ENCODE peak calls at places on chromosomes 6 and 20, in eight cellular contexts. One of them, this sample, is unnamed.
A peak's percentile ranks its signal among the peaks of the same experiment; 100 is the strongest.

GRCh38 chr20:33629533-33629932 is 32.6 kb upstream of the C20orf144 start:
- DNase-seq in left ventricle myocardium inferior: no peak
- DNase-seq in pancreas: no peak
- DNase-seq in RWPE1: no peak
- DNase-seq in endothelial cell of umbilical vein: no peak
- DNase-seq in heart left ventricle: no peak
- DNase-seq in psoas muscle: no peak
- DNase-seq in uterus: no peak
- DNase-seq in this sample: no peak

GRCh38 chr6:77463881-77464867 is 883 bp upstream of the HTR1B start:
- DNase-seq in left ventricle myocardium inferior: no peak
- DNase-seq in pancreas: no peak
- DNase-seq in RWPE1: peak; percentile 41
- DNase-seq in endothelial cell of umbilical vein: peak; percentile 52
- DNase-seq in heart left ventricle: no peak
- DNase-seq in psoas muscle: peak; percentile 6
- DNase-seq in uterus: no peak
- DNase-seq in this sample: no peak

GRCh38 chr6:33727932-33728331 is 16.4 kb upstream of the UQCC2 start:
- DNase-seq in left ventricle myocardium inferior: peak; percentile 60
- DNase-seq in pancreas: peak; percentile 94
- DNase-seq in RWPE1: no peak
- DNase-seq in endothelial cell of umbilical vein: no peak
- DNase-seq in heart left ventricle: peak; percentile 84
- DNase-seq in psoas muscle: no peak
- DNase-seq in uterus: no peak
- DNase-seq in this sample: no peak

GRCh38 chr20:34155864-34156263 is 43.8 kb upstream of the EIF2S2 start:
- DNase-seq in left ventricle myocardium inferior: no peak
- DNase-seq in pancreas: no peak
- DNase-seq in RWPE1: no peak
- DNase-seq in endothelial cell of umbilical vein: no peak
- DNase-seq in heart left ventricle: no peak
- DNase-seq in psoas muscle: no peak
- DNase-seq in uterus: no peak
- DNase-seq in this sample: no peak

GRCh38 chr20:60292001-60292520 is 333.8 kb downstream of the CDH26 start:
- DNase-seq in left ventricle myocardium inferior: no peak
- DNase-seq in pancreas: no peak
- DNase-seq in RWPE1: no peak
- DNase-seq in endothelial cell of umbilical vein: no peak
- DNase-seq in heart left ventricle: no peak
- DNase-seq in psoas muscle: no peak
- DNase-seq in uterus: no peak
- DNase-seq in this sample: no peak

GRCh38 chr6:90025418-90026089 is 131.3 kb downstream of the GJA10 start:
- DNase-seq in left ventricle myocardium inferior: no peak
- DNase-seq in pancreas: no peak
- DNase-seq in RWPE1: peak; percentile 71
- DNase-seq in endothelial cell of umbilical vein: no peak
- DNase-seq in heart left ventricle: no peak
- DNase-seq in psoas muscle: no peak
- DNase-seq in uterus: peak; percentile 37
- DNase-seq in this sample: no peak

GRCh38 chr6:169752074-169752623 is 727 bp downstream of the ERMARD start:
- DNase-seq in left ventricle myocardium inferior: no peak
- DNase-seq in pancreas: no peak
- DNase-seq in RWPE1: peak; percentile 3
- DNase-seq in endothelial cell of umbilical vein: no peak
- DNase-seq in heart left ventricle: no peak
- DNase-seq in psoas muscle: no peak
- DNase-seq in uterus: no peak
- DNase-seq in this sample: no peak

GRCh38 chr6:108788416-108788815 is 59.8 kb upstream of the ARMC2 start:
- DNase-seq in left ventricle myocardium inferior: no peak
- DNase-seq in pancreas: no peak
- DNase-seq in RWPE1: no peak
- DNase-seq in endothelial cell of umbilical vein: no peak
- DNase-seq in heart left ventricle: no peak
- DNase-seq in psoas muscle: no peak
- DNase-seq in uterus: no peak
- DNase-seq in this sample: no peak

GRCh38 chr6:41605649-41606048 is 32.6 kb upstream of the MDFI start:
- DNase-seq in left ventricle myocardium inferior: no peak
- DNase-seq in pancreas: no peak
- DNase-seq in RWPE1: no peak
- DNase-seq in endothelial cell of umbilical vein: no peak
- DNase-seq in heart left ventricle: no peak
- DNase-seq in psoas muscle: no peak
- DNase-seq in uterus: no peak
- DNase-seq in this sample: no peak

GRCh38 chr6:148538251-148539190 is 195.9 kb downstream of the SASH1 start:
- DNase-seq in left ventricle myocardium inferior: no peak
- DNase-seq in pancreas: no peak
- DNase-seq in RWPE1: no peak
- DNase-seq in endothelial cell of umbilical vein: no peak
- DNase-seq in heart left ventricle: no peak
- DNase-seq in psoas muscle: no peak
- DNase-seq in uterus: no peak
- DNase-seq in this sample: no peak

GRCh38 chr6:24126586-24127192 is 674 bp downstream of the NRSN1 start:
- DNase-seq in left ventricle myocardium inferior: no peak
- DNase-seq in pancreas: peak; percentile 31
- DNase-seq in RWPE1: peak; percentile 39
- DNase-seq in endothelial cell of umbilical vein: peak; percentile 12
- DNase-seq in heart left ventricle: no peak
- DNase-seq in psoas muscle: no peak
- DNase-seq in uterus: no peak
- DNase-seq in this sample: no peak

GRCh38 chr20:40251284-40251932 is 437.6 kb downstream of the MAFB start:
- DNase-seq in left ventricle myocardium inferior: no peak
- DNase-seq in pancreas: no peak
- DNase-seq in RWPE1: peak; percentile 36
- DNase-seq in endothelial cell of umbilical vein: peak; percentile 17
- DNase-seq in heart left ventricle: no peak
- DNase-seq in psoas muscle: no peak
- DNase-seq in uterus: no peak
- DNase-seq in this sample: no peak

GRCh38 chr6:6717953-6718352 is 129.4 kb downstream of the LY86 start:
- DNase-seq in left ventricle myocardium inferior: no peak
- DNase-seq in pancreas: no peak
- DNase-seq in RWPE1: no peak
- DNase-seq in endothelial cell of umbilical vein: peak; percentile 74
- DNase-seq in heart left ventricle: peak; percentile 61
- DNase-seq in psoas muscle: no peak
- DNase-seq in uterus: no peak
- DNase-seq in this sample: no peak

GRCh38 chr6:168188974-168189678 is 110.1 kb upstream of the FRMD1 start:
- DNase-seq in left ventricle myocardium inferior: no peak
- DNase-seq in pancreas: no peak
- DNase-seq in RWPE1: no peak
- DNase-seq in endothelial cell of umbilical vein: no peak
- DNase-seq in heart left ventricle: no peak
- DNase-seq in psoas muscle: no peak
- DNase-seq in uterus: peak; percentile 1
- DNase-seq in this sample: no peak

GRCh38 chr6:149508485-149508884 is 23.7 kb upstream of the ZC3H12D start:
- DNase-seq in left ventricle myocardium inferior: no peak
- DNase-seq in pancreas: no peak
- DNase-seq in RWPE1: no peak
- DNase-seq in endothelial cell of umbilical vein: no peak
- DNase-seq in heart left ventricle: no peak
- DNase-seq in psoas muscle: no peak
- DNase-seq in uterus: no peak
- DNase-seq in this sample: peak; percentile 65

GRCh38 chr6:144104898-144105487 is 9.6 kb upstream of the SF3B5 start:
- DNase-seq in left ventricle myocardium inferior: no peak
- DNase-seq in pancreas: no peak
- DNase-seq in RWPE1: peak; percentile 67
- DNase-seq in endothelial cell of umbilical vein: peak; percentile 84
- DNase-seq in heart left ventricle: no peak
- DNase-seq in psoas muscle: no peak
- DNase-seq in uterus: no peak
- DNase-seq in this sample: no peak

GRCh38 chr6:71394001-71394432 is 105.4 kb downstream of the OGFRL1 start:
- DNase-seq in left ventricle myocardium inferior: no peak
- DNase-seq in pancreas: no peak
- DNase-seq in RWPE1: no peak
- DNase-seq in endothelial cell of umbilical vein: no peak
- DNase-seq in heart left ventricle: no peak
- DNase-seq in psoas muscle: no peak
- DNase-seq in uterus: no peak
- DNase-seq in this sample: no peak

GRCh38 chr20:10653593-10654288 is 20.1 kb downstream of the JAG1 start:
- DNase-seq in left ventricle myocardium inferior: no peak
- DNase-seq in pancreas: no peak
- DNase-seq in RWPE1: no peak
- DNase-seq in endothelial cell of umbilical vein: peak; percentile 66
- DNase-seq in heart left ventricle: peak; percentile 49
- DNase-seq in psoas muscle: no peak
- DNase-seq in uterus: peak; percentile 71
- DNase-seq in this sample: no peak

GRCh38 chr6:13694562-13694961 is 17.1 kb downstream of the RANBP9 start:
- DNase-seq in left ventricle myocardium inferior: no peak
- DNase-seq in pancreas: no peak
- DNase-seq in RWPE1: no peak
- DNase-seq in endothelial cell of umbilical vein: no peak
- DNase-seq in heart left ventricle: no peak
- DNase-seq in psoas muscle: no peak
- DNase-seq in uterus: no peak
- DNase-seq in this sample: no peak

GRCh38 chr6:686528-686927 is 6.4 kb downstream of the EXOC2 start:
- DNase-seq in left ventricle myocardium inferior: no peak
- DNase-seq in pancreas: no peak
- DNase-seq in RWPE1: no peak
- DNase-seq in endothelial cell of umbilical vein: no peak
- DNase-seq in heart left ventricle: no peak
- DNase-seq in psoas muscle: no peak
- DNase-seq in uterus: no peak
- DNase-seq in this sample: no peak

DNA sequence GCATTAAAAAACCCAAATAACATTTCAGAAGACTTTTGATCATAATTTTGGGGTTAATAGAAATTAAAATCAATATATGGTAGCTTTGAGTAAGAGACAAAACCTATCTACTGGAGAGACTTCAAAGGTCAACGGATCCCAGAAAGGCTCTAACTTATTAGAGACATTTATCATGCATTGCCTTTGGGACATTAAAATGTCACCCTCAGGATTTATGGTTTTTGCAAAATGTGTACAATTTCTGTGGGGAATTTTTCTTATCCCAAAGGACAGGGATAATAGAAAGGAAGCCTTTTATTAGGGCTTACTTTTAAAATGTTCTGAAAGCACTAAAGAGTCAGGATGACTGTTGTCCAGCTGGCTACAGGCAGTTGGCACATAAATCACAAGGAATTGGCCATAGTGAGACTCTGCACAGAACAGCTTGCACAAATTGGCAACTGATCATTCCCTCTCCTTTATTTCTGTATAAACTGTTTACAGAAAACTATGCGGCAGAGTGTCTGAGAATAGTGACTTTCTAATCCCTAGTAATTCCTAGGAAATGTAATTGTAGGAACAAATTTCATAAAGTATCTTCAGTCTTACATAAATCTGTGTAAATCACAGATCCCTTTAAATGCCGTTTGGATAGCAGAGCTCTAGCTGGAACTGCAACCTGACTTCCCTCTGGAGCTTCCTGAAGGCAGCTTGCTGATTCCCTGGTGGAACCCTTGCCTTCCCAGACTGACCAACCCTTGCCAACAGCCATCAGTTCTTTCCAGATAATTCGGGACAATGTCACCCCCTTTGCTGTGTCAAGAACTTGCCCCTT is 201.1 kb upstream of the PREP start:
- DNase-seq in left ventricle myocardium inferior: no peak
- DNase-seq in pancreas: no peak
- DNase-seq in RWPE1: no peak
- DNase-seq in endothelial cell of umbilical vein: no peak
- DNase-seq in heart left ventricle: no peak
- DNase-seq in psoas muscle: peak; percentile 26
- DNase-seq in uterus: peak; percentile 53
- DNase-seq in this sample: no peak
- H3K27ac ChIP-seq in left ventricle myocardium inferior: peak overlapping the region; percentile 70
- H3K27ac ChIP-seq in pancreas: no peak overlapping the region
- H3K27ac ChIP-seq in RWPE1: peak overlapping the region; percentile 82
- H3K27ac ChIP-seq in endothelial cell of umbilical vein: no peak overlapping the region
- H3K27ac ChIP-seq in heart left ventricle: peak overlapping the region; percentile 14
- H3K27ac ChIP-seq in psoas muscle: peak overlapping the region; percentile 6
- H3K27ac ChIP-seq in uterus: no peak overlapping the region
- H3K27ac ChIP-seq in this sample: no peak overlapping the region

GRCh38 chr6:105137388-105137787 is 42.4 kb downstream of the POPDC3 start:
- DNase-seq in left ventricle myocardium inferior: peak; percentile 20
- DNase-seq in pancreas: no peak
- DNase-seq in RWPE1: no peak
- DNase-seq in endothelial cell of umbilical vein: no peak
- DNase-seq in heart left ventricle: peak; percentile 30
- DNase-seq in psoas muscle: peak; percentile 25
- DNase-seq in uterus: peak; percentile 27
- DNase-seq in this sample: no peak
- H3K27ac ChIP-seq in left ventricle myocardium inferior: peak overlapping the region; percentile 93
- H3K27ac ChIP-seq in pancreas: no peak overlapping the region
- H3K27ac ChIP-seq in RWPE1: peak overlapping the region; percentile 63
- H3K27ac ChIP-seq in endothelial cell of umbilical vein: no peak overlapping the region
- H3K27ac ChIP-seq in heart left ventricle: peak overlapping the region; percentile 92
- H3K27ac ChIP-seq in psoas muscle: peak overlapping the region; percentile 97
- H3K27ac ChIP-seq in uterus: peak overlapping the region; percentile 76
- H3K27ac ChIP-seq in this sample: no peak overlapping the region

DNA sequence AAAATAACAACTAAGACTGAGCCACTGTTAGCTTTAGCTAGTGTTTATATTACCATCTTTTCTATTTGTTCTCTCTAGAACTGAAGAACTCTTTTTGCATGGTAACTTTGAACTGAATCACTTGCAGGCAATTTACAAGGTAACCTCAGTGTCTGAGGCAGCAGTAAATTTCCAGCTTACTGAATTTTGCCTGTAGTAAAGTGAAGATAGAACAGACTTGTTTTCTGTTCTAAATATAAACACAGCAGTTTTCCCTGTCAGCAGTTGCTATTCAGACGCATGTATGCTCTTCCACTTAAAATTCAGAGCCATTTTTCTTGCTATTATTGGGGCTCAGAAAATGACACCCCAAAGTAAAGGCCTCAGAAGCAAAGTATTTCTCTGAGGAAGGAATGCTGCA is 974.0 kb upstream of the GJE1 start:
- DNase-seq in left ventricle myocardium inferior: no peak
- DNase-seq in pancreas: no peak
- DNase-seq in RWPE1: no peak
- DNase-seq in endothelial cell of umbilical vein: no peak
- DNase-seq in heart left ventricle: no peak
- DNase-seq in psoas muscle: no peak
- DNase-seq in uterus: no peak
- DNase-seq in this sample: no peak
- H3K27ac ChIP-seq in left ventricle myocardium inferior: peak overlapping the region; percentile 69
- H3K27ac ChIP-seq in pancreas: no peak overlapping the region
- H3K27ac ChIP-seq in RWPE1: no peak overlapping the region
- H3K27ac ChIP-seq in endothelial cell of umbilical vein: no peak overlapping the region
- H3K27ac ChIP-seq in heart left ventricle: peak overlapping the region; percentile 65
- H3K27ac ChIP-seq in psoas muscle: no peak overlapping the region
- H3K27ac ChIP-seq in uterus: no peak overlapping the region
- H3K27ac ChIP-seq in this sample: no peak overlapping the region

DNA sequence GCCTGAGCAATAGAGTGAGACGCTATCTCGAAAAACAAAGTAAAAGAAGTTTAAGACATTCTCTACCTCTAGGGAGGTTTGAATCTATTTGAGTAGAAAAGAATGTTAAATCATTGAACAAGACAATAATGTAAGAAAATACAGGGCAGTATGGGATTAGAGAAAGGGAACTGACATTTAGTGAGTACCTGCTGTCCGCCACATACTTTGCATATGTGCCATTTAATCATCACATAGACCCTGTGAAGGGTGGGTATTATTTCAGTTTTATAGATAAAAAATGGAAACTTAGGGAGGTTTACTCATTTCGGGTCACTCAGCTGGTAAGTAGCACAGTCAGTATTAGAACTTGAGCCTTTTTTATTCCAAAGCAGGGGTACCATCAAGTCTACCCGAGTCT is 31.4 kb downstream of the STK4 start:
- DNase-seq in left ventricle myocardium inferior: no peak
- DNase-seq in pancreas: no peak
- DNase-seq in RWPE1: no peak
- DNase-seq in endothelial cell of umbilical vein: no peak
- DNase-seq in heart left ventricle: no peak
- DNase-seq in psoas muscle: no peak
- DNase-seq in uterus: no peak
- DNase-seq in this sample: no peak
- H3K27ac ChIP-seq in left ventricle myocardium inferior: no peak overlapping the region
- H3K27ac ChIP-seq in pancreas: no peak overlapping the region
- H3K27ac ChIP-seq in RWPE1: no peak overlapping the region
- H3K27ac ChIP-seq in endothelial cell of umbilical vein: no peak overlapping the region
- H3K27ac ChIP-seq in heart left ventricle: no peak overlapping the region
- H3K27ac ChIP-seq in psoas muscle: no peak overlapping the region
- H3K27ac ChIP-seq in uterus: no peak overlapping the region
- H3K27ac ChIP-seq in this sample: no peak overlapping the region

This sample was measured in CD8-positive, alpha-beta memory T cell.